ENCODE peak calls at places on chromosome 3, in seven cellular contexts. One of them, this sample, is unnamed.

GRCh38 chr3:13064964-13065363 is 8.3 kb downstream of the IQSEC1 start:
- DNase-seq in keratinocyte: no peak
- DNase-seq in ovary: no peak
- DNase-seq in tibial nerve: no peak
- DNase-seq in adrenal gland: no peak
- DNase-seq in PC-3: no peak
- DNase-seq in NB4: no peak
- DNase-seq in this sample: no peak

GRCh38 chr3:138042043-138042442 is 32.1 kb downstream of the CLDN18 start:
- DNase-seq in keratinocyte: no peak
- DNase-seq in tibial nerve: no peak
- DNase-seq in adrenal gland: no peak
- DNase-seq in PC-3: peak
- DNase-seq in NB4: no peak
- DNase-seq in ovary: no peak
- DNase-seq in this sample: no peak

GRCh38 chr3:37938011-37938410 is 52.6 kb upstream of the VILL start:
- DNase-seq in tibial nerve: no peak
- DNase-seq in keratinocyte: no peak
- DNase-seq in adrenal gland: no peak
- DNase-seq in ovary: no peak
- DNase-seq in PC-3: no peak
- DNase-seq in NB4: no peak
- DNase-seq in this sample: no peak

GRCh38 chr3:11907667-11908660 is 61.3 kb upstream of the TAMM41 start:
- DNase-seq in tibial nerve: no peak
- DNase-seq in PC-3: no peak
- DNase-seq in NB4: peak
- DNase-seq in ovary: no peak
- DNase-seq in keratinocyte: no peak
- DNase-seq in adrenal gland: no peak
- DNase-seq in this sample: no peak

GRCh38 chr3:44355634-44356033 is 17.1 kb downstream of the TCAIM start:
- DNase-seq in tibial nerve: peak
- DNase-seq in NB4: peak
- DNase-seq in adrenal gland: peak
- DNase-seq in PC-3: peak
- DNase-seq in keratinocyte: no peak
- DNase-seq in ovary: no peak
- DNase-seq in this sample: no peak

GRCh38 chr3:20197775-20198174 is 11.8 kb upstream of the SGO1 start:
- DNase-seq in adrenal gland: no peak
- DNase-seq in NB4: no peak
- DNase-seq in keratinocyte: no peak
- DNase-seq in tibial nerve: no peak
- DNase-seq in ovary: no peak
- DNase-seq in PC-3: peak
- DNase-seq in this sample: no peak

GRCh38 chr3:153641321-153641720 is 479.3 kb downstream of the RAP2B start:
- DNase-seq in tibial nerve: no peak
- DNase-seq in NB4: no peak
- DNase-seq in keratinocyte: no peak
- DNase-seq in PC-3: no peak
- DNase-seq in adrenal gland: no peak
- DNase-seq in ovary: no peak
- DNase-seq in this sample: no peak

GRCh38 chr3:2643606-2644005 is 466.6 kb downstream of the IL5RA start:
- DNase-seq in NB4: no peak
- DNase-seq in tibial nerve: no peak
- DNase-seq in ovary: no peak
- DNase-seq in PC-3: no peak
- DNase-seq in adrenal gland: no peak
- DNase-seq in keratinocyte: no peak
- DNase-seq in this sample: no peak

GRCh38 chr3:14001136-14001535 is 121.3 kb upstream of the WNT7A start:
- DNase-seq in ovary: no peak
- DNase-seq in NB4: no peak
- DNase-seq in tibial nerve: no peak
- DNase-seq in PC-3: peak
- DNase-seq in adrenal gland: no peak
- DNase-seq in keratinocyte: no peak
- DNase-seq in this sample: no peak

GRCh38 chr3:194852836-194853508 is 167.3 kb downstream of the FAM43A start:
- DNase-seq in PC-3: peak
- DNase-seq in tibial nerve: no peak
- DNase-seq in NB4: no peak
- DNase-seq in keratinocyte: no peak
- DNase-seq in ovary: no peak
- DNase-seq in adrenal gland: no peak
- DNase-seq in this sample: peak

GRCh38 chr3:124117486-124117885 is 125.6 kb upstream of the ROPN1 start:
- DNase-seq in PC-3: peak
- DNase-seq in tibial nerve: no peak
- DNase-seq in adrenal gland: peak
- DNase-seq in NB4: peak
- DNase-seq in ovary: no peak
- DNase-seq in keratinocyte: no peak
- DNase-seq in this sample: no peak

GRCh38 chr3:102478160-102478559 is 43.3 kb downstream of the ZPLD1 start:
- DNase-seq in adrenal gland: no peak
- DNase-seq in ovary: no peak
- DNase-seq in PC-3: no peak
- DNase-seq in tibial nerve: no peak
- DNase-seq in keratinocyte: no peak
- DNase-seq in NB4: no peak
- DNase-seq in this sample: no peak

DNA sequence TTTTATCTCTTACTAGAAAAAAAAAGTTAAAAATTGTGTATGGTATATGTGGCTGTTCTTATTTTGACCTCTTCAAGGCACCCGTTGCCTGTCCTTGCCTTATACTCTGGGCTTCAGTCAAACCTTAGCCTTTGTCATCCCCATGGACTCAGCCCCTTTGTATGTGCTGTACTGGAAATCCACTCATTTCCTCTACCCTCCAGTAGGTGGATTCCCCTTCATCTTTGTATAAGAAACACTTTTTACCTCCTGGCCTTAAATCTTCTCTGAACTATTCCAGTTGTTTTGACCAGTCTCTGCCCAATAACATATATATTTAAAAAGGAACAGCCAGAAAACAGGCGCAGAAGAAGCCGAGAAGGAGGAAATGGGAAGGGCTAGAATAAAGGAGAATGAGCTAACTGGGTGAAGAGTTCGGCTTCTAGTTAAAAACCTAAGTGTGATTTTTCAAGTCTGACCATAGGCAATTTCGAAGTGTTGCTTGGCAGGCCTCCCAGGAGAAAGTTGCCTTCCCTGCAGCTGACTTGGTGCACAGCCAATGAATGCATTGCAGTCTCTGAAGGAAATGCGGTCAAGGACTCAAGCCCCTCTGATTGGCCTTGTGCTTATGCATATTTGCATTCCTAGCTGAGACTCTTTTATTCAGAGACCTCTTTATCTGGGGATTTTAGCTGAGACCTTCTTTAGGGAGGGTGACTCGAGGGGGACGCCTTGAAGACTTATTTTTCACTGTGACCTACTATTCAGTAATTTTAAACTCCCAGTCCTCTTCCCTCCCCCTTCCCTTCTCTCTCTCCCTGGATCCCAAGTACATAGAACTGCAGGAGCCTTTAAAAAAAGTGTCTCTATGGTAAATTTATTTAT is 277.4 kb downstream of the ROBO1 start:
- DNase-seq in ovary: peak
- DNase-seq in adrenal gland: peak
- DNase-seq in keratinocyte: no peak
- DNase-seq in PC-3: no peak
- DNase-seq in tibial nerve: peak
- DNase-seq in NB4: no peak
- DNase-seq in this sample: no peak
- TF ChIP-seq CTCF in ovary: no peak
- TF ChIP-seq CTCF in adrenal gland: no peak
- TF ChIP-seq CTCF in keratinocyte: peak
- TF ChIP-seq CTCF in PC-3: peak
- TF ChIP-seq CTCF in tibial nerve: no peak
- TF ChIP-seq CTCF in NB4: no peak
- TF ChIP-seq CTCF in this sample: no peak

DNA sequence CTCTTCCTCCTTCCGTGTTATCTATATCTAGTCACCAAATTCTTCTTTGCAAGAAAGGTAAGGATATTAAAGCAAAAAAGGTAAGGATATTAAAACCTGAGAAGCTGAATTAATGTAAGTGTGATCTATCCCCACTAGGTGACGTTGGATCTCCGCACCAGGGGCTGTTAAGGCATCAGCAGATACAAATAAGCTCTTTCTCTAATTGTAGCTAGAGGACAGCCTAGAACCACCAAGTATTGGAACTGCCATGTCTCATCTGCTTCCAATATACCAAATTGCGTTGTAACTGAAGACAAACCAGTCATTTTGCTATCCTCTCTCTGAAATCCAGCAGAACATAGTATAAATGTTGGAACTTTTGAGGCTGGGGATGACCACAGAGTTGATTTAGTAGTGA is 471.2 kb upstream of the TGFBR2 start:
- DNase-seq in adrenal gland: no peak
- DNase-seq in tibial nerve: no peak
- DNase-seq in PC-3: peak
- DNase-seq in keratinocyte: no peak
- DNase-seq in ovary: no peak
- DNase-seq in NB4: no peak
- DNase-seq in this sample: no peak
- TF ChIP-seq CTCF in adrenal gland: no peak
- TF ChIP-seq CTCF in tibial nerve: no peak
- TF ChIP-seq CTCF in PC-3: peak
- TF ChIP-seq CTCF in keratinocyte: no peak
- TF ChIP-seq CTCF in ovary: no peak
- TF ChIP-seq CTCF in NB4: no peak
- TF ChIP-seq CTCF in this sample: no peak

GRCh38 chr3:51719413-51720025 is 12.7 kb downstream of the GRM2 start:
- DNase-seq in ovary: no peak
- DNase-seq in tibial nerve: no peak
- DNase-seq in adrenal gland: no peak
- DNase-seq in keratinocyte: no peak
- DNase-seq in PC-3: no peak
- DNase-seq in NB4: no peak
- DNase-seq in this sample: no peak

GRCh38 chr3:51721062-51721745 is 14.3 kb downstream of the GRM2 start:
- DNase-seq in ovary: no peak
- DNase-seq in NB4: no peak
- DNase-seq in tibial nerve: no peak
- DNase-seq in adrenal gland: no peak
- DNase-seq in keratinocyte: no peak
- DNase-seq in PC-3: no peak
- DNase-seq in this sample: no peak

GRCh38 chr3:51720292-51721061 is 13.6 kb downstream of the GRM2 start:
- DNase-seq in keratinocyte: no peak
- DNase-seq in adrenal gland: no peak
- DNase-seq in tibial nerve: no peak
- DNase-seq in PC-3: no peak
- DNase-seq in NB4: no peak
- DNase-seq in ovary: no peak
- DNase-seq in this sample: no peak

GRCh38 chr3:51718547-51719412 is 11.9 kb downstream of the GRM2 start:
- DNase-seq in keratinocyte: peak
- DNase-seq in PC-3: peak
- DNase-seq in adrenal gland: peak
- DNase-seq in NB4: peak
- DNase-seq in tibial nerve: peak
- DNase-seq in ovary: no peak
- DNase-seq in this sample: no peak

DNA sequence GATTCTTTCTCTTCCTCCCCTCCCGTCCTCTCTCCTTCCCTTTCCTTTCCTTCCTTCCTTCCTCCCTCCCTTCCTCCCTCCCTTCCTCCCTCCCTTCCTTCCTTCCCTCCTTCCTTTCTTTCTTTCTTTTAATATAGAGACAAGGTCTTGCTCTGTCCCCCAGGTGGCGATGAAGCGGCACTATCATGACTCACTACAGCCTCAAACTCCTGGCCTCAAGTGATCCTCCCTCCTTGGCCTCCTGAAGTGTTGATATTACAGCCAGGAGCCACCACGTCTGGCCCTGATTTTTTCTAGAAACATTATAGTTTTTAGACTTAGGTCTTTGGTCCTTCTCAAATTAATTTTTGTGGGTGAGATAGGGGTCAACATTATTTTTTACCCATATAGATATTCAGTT is 15.5 kb downstream of the GRM2 start:
- DNase-seq in adrenal gland: no peak
- DNase-seq in NB4: peak
- DNase-seq in keratinocyte: no peak
- DNase-seq in tibial nerve: no peak
- DNase-seq in ovary: no peak
- DNase-seq in PC-3: peak
- DNase-seq in this sample: no peak
- TF ChIP-seq CTCF in adrenal gland: no peak
- TF ChIP-seq CTCF in NB4: no peak
- TF ChIP-seq CTCF in keratinocyte: peak
- TF ChIP-seq CTCF in tibial nerve: no peak
- TF ChIP-seq CTCF in ovary: no peak
- TF ChIP-seq CTCF in PC-3: peak
- TF ChIP-seq CTCF in this sample: no peak

GRCh38 chr3:128369881-128370642 is 96.6 kb downstream of the DNAJB8 start:
- DNase-seq in NB4: peak
- DNase-seq in ovary: no peak
- DNase-seq in tibial nerve: no peak
- DNase-seq in PC-3: no peak
- DNase-seq in adrenal gland: no peak
- DNase-seq in keratinocyte: no peak
- DNase-seq in this sample: no peak
- TF ChIP-seq CTCF in NB4: no peak
- TF ChIP-seq CTCF in ovary: no peak
- TF ChIP-seq CTCF in tibial nerve: no peak
- TF ChIP-seq CTCF in PC-3: peak
- TF ChIP-seq CTCF in adrenal gland: no peak
- TF ChIP-seq CTCF in keratinocyte: no peak
- TF ChIP-seq CTCF in this sample: no peak

GRCh38 chr3:183490211-183490601 is 61.8 kb upstream of the MCF2L2 start:
- DNase-seq in adrenal gland: no peak
- DNase-seq in ovary: no peak
- DNase-seq in PC-3: no peak
- DNase-seq in tibial nerve: no peak
- DNase-seq in keratinocyte: no peak
- DNase-seq in NB4: no peak
- DNase-seq in this sample: no peak
- TF ChIP-seq CTCF in adrenal gland: no peak
- TF ChIP-seq CTCF in ovary: no peak
- TF ChIP-seq CTCF in PC-3: no peak
- TF ChIP-seq CTCF in tibial nerve: no peak
- TF ChIP-seq CTCF in keratinocyte: no peak
- TF ChIP-seq CTCF in NB4: no peak
- TF ChIP-seq CTCF in this sample: no peak

GRCh38 chr3:76463501-76463900 is 576.4 kb upstream of the ROBO2 start:
- DNase-seq in ovary: no peak
- DNase-seq in NB4: no peak
- DNase-seq in tibial nerve: no peak
- DNase-seq in PC-3: no peak
- DNase-seq in adrenal gland: no peak
- DNase-seq in keratinocyte: no peak
- DNase-seq in this sample: no peak
- TF ChIP-seq CTCF in ovary: no peak
- TF ChIP-seq CTCF in NB4: no peak
- TF ChIP-seq CTCF in tibial nerve: no peak
- TF ChIP-seq CTCF in PC-3: no peak
- TF ChIP-seq CTCF in adrenal gland: no peak
- TF ChIP-seq CTCF in keratinocyte: no peak
- TF ChIP-seq CTCF in this sample: no peak

This sample was measured in mesothelial cell of epicardium.